ENCODE peak calls at places on chromosome 19, in six cellular contexts. R is adrenal gland, X is K562, O is IMR-90, B is heart left ventricle, D is HepG2. C is an unnamed sample.

GRCh38 chr19:4803736-4804695 is 12.5 kb downstream of the FEM1A start:
- DNase-seq in D (peak), O (peak), R (peak), X (peak), B (peak), C (peak)

GRCh38 chr19:37932985-37933953 is 26.3 kb downstream of the SIPA1L3 start:
- DNase-seq in B (no peak), D (peak), O (peak), R (no peak), X (no peak), C (peak)

GRCh38 chr19:35220315-35220921 is 8.1 kb downstream of the FAM187B start:
- DNase-seq in O (no peak), D (no peak), X (peak), R (no peak), B (no peak), C (no peak)

GRCh38 chr19:4337906-4338440 is 654 bp downstream of the STAP2 start:
- DNase-seq in X (no peak), D (peak), O (no peak), R (peak), B (no peak), C (no peak)

GRCh38 chr19:11195169-11195568 is 2.2 kb downstream of the KANK2 start:
- DNase-seq in D (no peak), B (peak), R (no peak), X (no peak), O (peak), C (no peak)

GRCh38 chr19:419721-420515 is 11.0 kb upstream of the C2CD4C start:
- DNase-seq in X (no peak), R (no peak), D (no peak), B (no peak), O (no peak), C (no peak)

GRCh38 chr19:29971648-29972047 is 29.6 kb downstream of the URI1 start:
- DNase-seq in B (no peak), O (peak), D (no peak), X (no peak), R (no peak), C (no peak)

GRCh38 chr19:56110515-56111448 is 10.3 kb downstream of the ZNF787 start:
- DNase-seq in D (peak), O (peak), X (no peak), R (peak), B (peak), C (no peak)

GRCh38 chr19:54448037-54448773 is 794 bp upstream of the LENG8 start:
- DNase-seq in R (peak), D (peak), B (peak), X (peak), O (peak), C (peak)

GRCh38 chr19:49681830-49682229 is 4.8 kb downstream of the PRMT1 start:
- DNase-seq in R (peak), D (no peak), O (no peak), B (no peak), X (no peak), C (no peak)

GRCh38 chr19:35279985-35280821 is 2.1 kb upstream of the HAMP start:
- DNase-seq in D (peak), X (no peak), R (no peak), B (no peak), O (no peak), C (no peak)

GRCh38 chr19:58538257-58539168 is 5.4 kb upstream of the TRIM28 start:
- DNase-seq in D (no peak), X (no peak), B (peak), O (no peak), R (no peak), C (no peak)

GRCh38 chr19:35545855-35546381 is 492 bp downstream of the TMEM147 start:
- DNase-seq in D (no peak), B (peak), O (no peak), X (peak), R (peak), C (peak)

GRCh38 chr19:30692517-30692870 is 320.3 kb downstream of the ZNF536 start:
- DNase-seq in O (no peak), B (no peak), X (no peak), D (no peak), R (no peak), C (no peak)

GRCh38 chr19:56403261-56403660 is 871 bp upstream of the ZNF583 start:
- DNase-seq in R (peak), X (no peak), D (no peak), B (no peak), O (peak), C (no peak)

GRCh38 chr19:45591004-45591637 is 6.5 kb upstream of the OPA3 start:
- DNase-seq in D (peak), O (peak), B (no peak), R (peak), X (peak), C (peak)

GRCh38 chr19:43726736-43727592 is 11.1 kb downstream of the IRGC start:
- DNase-seq in O (no peak), R (peak), B (peak), D (no peak), X (no peak), C (peak)

GRCh38 chr19:35354898-35355297 is 3.4 kb upstream of the FFAR3 start:
- DNase-seq in X (peak), O (no peak), B (no peak), D (no peak), R (no peak), C (no peak)

GRCh38 chr19:34254552-34255432 is at the start of gene GARRE1:
- DNase-seq in D (no peak), X (peak), O (peak), R (peak), B (peak), C (peak)

GRCh38 chr19:49678970-49679831 is 2.1 kb downstream of the PRMT1 start:
- DNase-seq in D (no peak), X (no peak), O (no peak), R (peak), B (peak), C (no peak)

GRCh38 chr19:14156971-14157717 is 20.8 kb upstream of the ASF1B start:
- DNase-seq in X (no peak), R (no peak), B (no peak), O (no peak), D (no peak), C (no peak)

GRCh38 chr19:478236-478888 is 17.5 kb upstream of the SHC2 start:
- DNase-seq in X (no peak), D (no peak), R (no peak), B (no peak), O (no peak), C (no peak)

GRCh38 chr19:29873024-29873800 is 61.4 kb downstream of the CCNE1 start:
- DNase-seq in D (no peak), B (peak), R (peak), O (no peak), X (peak), C (peak)

GRCh38 chr19:54937926-54938325 is 9.4 kb downstream of the NLRP7 start:
- DNase-seq in D (no peak), B (no peak), R (no peak), O (no peak), X (no peak), C (no peak)

GRCh38 chr19:33800012-33800680 is 3.5 kb downstream of the KCTD15 start:
- DNase-seq in D (no peak), X (no peak), O (no peak), B (no peak), R (no peak), C (no peak)

GRCh38 chr19:48394331-48395169 is 1.1 kb downstream of the GRIN2D start:
- DNase-seq in D (no peak), R (no peak), B (no peak), X (no peak), O (no peak), C (peak)

GRCh38 chr19:1243768-1244692 is 2.5 kb downstream of the ATP5F1D start:
- DNase-seq in X (peak), R (peak), B (peak), D (peak), O (peak), C (peak)

GRCh38 chr19:56725829-56726424 is 54.4 kb upstream of the ZNF835 start:
- DNase-seq in X (no peak), O (no peak), D (no peak), R (no peak), B (no peak), C (peak)

GRCh38 chr19:15025237-15025636 is 24.0 kb upstream of the CASP14 start:
- DNase-seq in R (peak), B (no peak), D (peak), O (no peak), X (peak), C (peak)

GRCh38 chr19:16168465-16169081 is 4.8 kb downstream of the CIB3 start:
- DNase-seq in D (no peak), O (peak), X (peak), B (no peak), R (no peak), C (peak)

GRCh38 chr19:7979559-7979958 is 25.9 kb downstream of the ELAVL1 start:
- DNase-seq in B (no peak), O (no peak), X (no peak), R (no peak), D (no peak), C (no peak)
- TF ChIP-seq POLR2A in B (no peak), O (no peak), X (no peak), R (no peak), D (no peak), C (no peak)

DNA sequence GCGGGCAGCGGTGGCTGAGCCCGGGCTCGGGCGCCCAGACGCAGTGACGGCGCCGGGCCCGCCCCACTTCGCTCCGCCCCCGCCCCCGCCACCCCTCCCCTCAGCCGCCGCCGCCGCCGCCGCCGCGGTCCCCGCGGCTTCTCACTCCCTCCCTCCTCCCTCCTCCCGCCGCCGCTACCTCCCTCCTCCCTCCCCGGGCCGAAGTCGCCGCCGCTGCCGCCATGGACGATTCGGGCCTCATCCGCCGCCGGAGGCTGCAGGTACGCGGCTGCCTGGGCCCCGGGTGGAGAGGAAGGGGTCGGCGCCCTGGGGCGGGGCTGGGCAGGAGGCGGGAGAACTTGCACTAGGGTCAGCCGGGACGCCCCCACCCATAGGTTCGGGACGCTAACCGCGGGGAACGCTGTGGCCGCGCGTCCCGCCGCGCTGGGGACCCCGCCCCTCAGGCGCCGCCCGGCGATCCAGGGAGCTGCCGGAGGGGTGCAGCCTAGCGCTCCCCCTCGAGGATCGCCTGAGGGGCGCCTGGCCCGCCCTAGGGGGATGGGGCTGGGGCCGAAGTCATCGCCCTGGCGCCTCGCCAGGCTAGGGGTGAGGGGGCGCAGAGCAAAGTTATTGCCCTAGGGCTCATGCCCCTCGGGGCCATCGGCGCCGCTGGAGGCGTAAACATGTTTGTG is 497 bp downstream of the RTBDN start:
- DNase-seq in D (no peak), O (no peak), X (peak), R (peak), B (no peak), C (peak)
- H3K4me3 ChIP-seq in D (peak), O (peak), X (peak), R (no peak), B (peak), C (no peak)

GRCh38 chr19:3062165-3063105 is at the start of gene TLE5:
- DNase-seq in B (peak), X (peak), O (no peak), R (peak), D (peak), C (peak)
- TF ChIP-seq POLR2A in B (no peak), X (no peak), O (no peak), R (peak), D (no peak), C (peak)

DNA sequence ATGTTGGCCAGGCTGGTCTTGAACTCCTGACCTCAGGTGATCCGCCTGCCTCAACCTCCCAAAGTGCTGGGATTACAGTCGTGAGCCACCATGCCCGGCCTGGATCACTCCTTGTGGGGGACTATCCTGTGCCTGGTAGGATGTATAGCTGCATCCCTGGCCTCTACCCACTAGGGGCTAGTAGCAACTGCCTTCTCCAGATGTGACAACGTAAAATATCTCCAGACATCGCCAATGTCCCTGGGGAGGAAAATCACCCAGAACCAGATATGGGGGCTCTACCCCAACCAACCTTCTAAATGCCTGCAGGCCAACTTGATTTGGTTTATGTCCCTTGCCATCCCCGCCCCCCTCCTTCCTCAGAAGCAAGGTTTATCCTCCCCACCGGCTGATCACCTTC is 12.7 kb downstream of the TM6SF2 start:
- DNase-seq in O (no peak), B (no peak), R (no peak), X (no peak), D (no peak), C (peak)
- H3K4me3 ChIP-seq in O (no peak), B (no peak), R (no peak), X (no peak), D (no peak), C (peak)

GRCh38 chr19:42601811-42602443 is 7.2 kb upstream of the CEACAM8 start:
- DNase-seq in D (peak), X (peak), B (no peak), O (peak), R (peak), C (peak)
- TF ChIP-seq POLR2A in D (no peak), X (no peak), B (no peak), O (no peak), R (no peak), C (no peak)

DNA sequence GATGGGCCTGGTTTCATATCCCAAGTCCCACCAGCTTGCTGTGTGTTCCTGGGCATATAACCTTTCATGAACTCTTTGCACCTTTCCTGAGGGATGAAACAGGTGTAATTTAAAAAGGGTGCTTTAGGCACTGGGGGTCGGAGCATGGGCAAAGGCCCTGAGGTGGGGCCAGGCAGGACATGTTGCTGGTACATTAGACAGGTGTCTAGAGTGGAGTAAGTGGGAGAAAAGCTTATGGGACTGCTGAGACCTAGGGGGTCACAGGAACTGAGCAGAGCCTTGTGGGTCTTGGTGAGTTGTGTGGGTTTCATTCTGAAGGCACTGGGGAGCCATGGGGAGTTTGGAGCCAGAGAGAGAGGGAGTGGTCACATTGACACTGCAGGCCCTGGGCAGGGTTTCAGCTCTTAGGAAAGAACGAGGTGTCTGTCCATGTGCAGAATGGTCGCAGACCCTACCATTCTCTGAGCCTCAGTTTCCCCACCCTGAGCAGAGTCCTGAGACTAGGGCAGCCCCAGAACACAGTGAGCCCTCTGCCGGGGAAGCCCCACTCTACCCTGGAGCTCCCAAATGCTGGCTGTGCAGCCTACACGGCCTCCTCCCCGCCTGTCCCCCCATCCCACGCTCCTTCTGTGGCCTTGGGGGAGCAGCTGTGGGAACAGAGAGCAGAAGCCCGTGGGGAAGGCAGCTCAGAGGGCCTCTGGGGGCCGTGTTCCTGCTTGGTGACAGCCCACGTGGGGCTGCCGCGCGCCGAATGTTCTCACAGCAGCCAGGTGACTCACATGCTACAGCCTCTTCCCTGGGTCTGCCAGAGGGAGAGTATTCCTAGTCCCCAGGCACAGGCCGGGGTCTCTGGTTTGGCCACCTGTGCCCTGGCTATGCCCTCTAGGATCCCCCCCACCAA is 7.3 kb upstream of the HOMER3 start:
- DNase-seq in O (no peak), R (peak), D (no peak), B (no peak), X (no peak), C (no peak)
- H3K4me3 ChIP-seq in O (no peak), R (no peak), D (no peak), B (no peak), X (no peak), C (no peak)

C was measured in NB4.